ENCODE peak calls at places on chromosomes 7 and 10, in eight cellular contexts. U is Peyer's patch, O is transverse colon, N is hepatocyte, G is neuronal stem cell, S is colonic mucosa, P is heart left ventricle, D is spleen. M is an unnamed sample.

GRCh38 chr7:143003393-143004051 is 23.4 kb downstream of the OR9A2 start:
- DNase-seq in U (no peak), O (no peak), N (peak; percentile 59), G (peak; percentile 15), S (no peak), P (no peak), D (no peak), M (no peak)

GRCh38 chr7:149715476-149715875 is 57.9 kb downstream of the ZNF467 start:
- DNase-seq in U (no peak), O (no peak), N (no peak), G (no peak), S (no peak), P (no peak), D (peak; percentile 80), M (no peak)

GRCh38 chr7:134327896-134328295 is 11.2 kb upstream of the SLC35B4 start:
- DNase-seq in U (peak; percentile 57), O (peak; percentile 45), N (peak; percentile 38), G (peak; percentile 53), S (peak; percentile 53), P (no peak), D (no peak), M (peak; percentile 16)

GRCh38 chr7:28855538-28856217 is 102.5 kb downstream of the TRIL start:
- DNase-seq in U (no peak), O (no peak), N (peak; percentile 64), G (no peak), S (no peak), P (no peak), D (no peak), M (no peak)

GRCh38 chr10:24944512-24945255 is 7.7 kb downstream of the PRTFDC1 start:
- DNase-seq in U (no peak), O (peak; percentile 69), N (peak; percentile 78), G (no peak), S (peak; percentile 73), P (peak; percentile 38), D (no peak), M (no peak)

GRCh38 chr10:122325235-122325634 is 49.3 kb upstream of the PLEKHA1 start:
- DNase-seq in U (no peak), O (no peak), N (no peak), G (no peak), S (peak; percentile 10), P (no peak), D (no peak), M (no peak)

GRCh38 chr7:138632384-138632783 is 68.8 kb downstream of the SVOPL start:
- DNase-seq in U (no peak), O (no peak), N (no peak), G (no peak), S (no peak), P (no peak), D (no peak), M (no peak)

GRCh38 chr10:34889004-34889869 is 74.1 kb upstream of the PARD3 start:
- DNase-seq in U (no peak), O (no peak), N (no peak), G (no peak), S (no peak), P (no peak), D (no peak), M (no peak)

GRCh38 chr10:23994459-23995046 is 214.4 kb upstream of the KIAA1217 start:
- DNase-seq in U (no peak), O (peak; percentile 52), N (peak; percentile 83), G (peak; percentile 59), S (peak; percentile 67), P (peak; percentile 40), D (no peak), M (peak; percentile 18)

GRCh38 chr7:27161214-27161720 is 4.1 kb downstream of the HOXA9 start:
- DNase-seq in U (no peak), O (peak; percentile 66), N (peak; percentile 15), G (no peak), S (peak; percentile 76), P (peak; percentile 37), D (peak; percentile 86), M (peak; percentile 30)

GRCh38 chr7:43668035-43668434 is 61.3 kb downstream of the COA1 start:
- DNase-seq in U (no peak), O (no peak), N (no peak), G (no peak), S (no peak), P (no peak), D (no peak), M (no peak)

GRCh38 chr10:30834143-30834542 is 197.5 kb downstream of the ZNF438 start:
- DNase-seq in U (no peak), O (no peak), N (no peak), G (no peak), S (no peak), P (no peak), D (no peak), M (no peak)

DNA sequence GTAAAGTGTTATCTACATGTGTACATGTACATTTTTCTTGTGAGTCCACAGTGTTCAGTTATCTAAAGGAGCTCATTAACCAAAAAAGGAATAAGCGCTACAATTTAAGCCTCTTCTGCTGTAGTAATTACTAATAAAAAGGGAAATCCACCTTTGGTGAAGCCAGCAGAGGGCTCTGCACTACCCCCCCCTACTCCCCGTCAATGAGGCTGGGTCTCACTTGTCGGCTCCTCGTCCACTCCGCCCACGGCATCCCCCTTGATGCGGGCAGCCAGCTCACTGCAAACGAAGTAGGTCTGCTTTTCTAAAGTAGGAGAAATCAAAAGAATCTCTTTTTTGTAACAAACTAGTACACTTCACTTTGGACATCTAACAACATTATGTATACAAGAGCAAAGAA is 4.7 kb upstream of the WASHC2A start:
- DNase-seq in U (no peak), O (no peak), N (no peak), G (no peak), S (no peak), P (no peak), D (no peak), M (no peak)
- H3K27ac ChIP-seq in U (no peak overlapping the region), O (no peak overlapping the region), N (no peak overlapping the region), G (no peak overlapping the region), S (no peak overlapping the region), P (no peak overlapping the region), D (no peak overlapping the region), M (no peak overlapping the region)

GRCh38 chr10:129952771-129953489 is 11.1 kb downstream of the EBF3 start:
- DNase-seq in U (no peak), O (no peak), N (no peak), G (peak; percentile 46), S (no peak), P (no peak), D (no peak), M (no peak)
- H3K4me3 ChIP-seq in U (no peak overlapping the region), O (no peak overlapping the region), N (no peak overlapping the region), G (no peak overlapping the region), S (no peak overlapping the region), P (peak overlapping the region; percentile 80), D (no peak overlapping the region), M (no peak overlapping the region)

GRCh38 chr10:67783576-67784294 is 54.3 kb downstream of the DNAJC12 start:
- DNase-seq in U (no peak), O (no peak), N (no peak), G (no peak), S (no peak), P (no peak), D (no peak), M (no peak)

GRCh38 chr10:67780759-67781538 is 57.0 kb downstream of the DNAJC12 start:
- DNase-seq in U (no peak), O (no peak), N (no peak), G (no peak), S (no peak), P (no peak), D (no peak), M (no peak)

GRCh38 chr10:67784584-67784983 is 53.4 kb downstream of the DNAJC12 start:
- DNase-seq in U (no peak), O (no peak), N (no peak), G (no peak), S (no peak), P (no peak), D (no peak), M (no peak)

GRCh38 chr10:67785098-67785497 is 52.9 kb downstream of the DNAJC12 start:
- DNase-seq in U (no peak), O (no peak), N (no peak), G (no peak), S (no peak), P (no peak), D (no peak), M (no peak)

DNA sequence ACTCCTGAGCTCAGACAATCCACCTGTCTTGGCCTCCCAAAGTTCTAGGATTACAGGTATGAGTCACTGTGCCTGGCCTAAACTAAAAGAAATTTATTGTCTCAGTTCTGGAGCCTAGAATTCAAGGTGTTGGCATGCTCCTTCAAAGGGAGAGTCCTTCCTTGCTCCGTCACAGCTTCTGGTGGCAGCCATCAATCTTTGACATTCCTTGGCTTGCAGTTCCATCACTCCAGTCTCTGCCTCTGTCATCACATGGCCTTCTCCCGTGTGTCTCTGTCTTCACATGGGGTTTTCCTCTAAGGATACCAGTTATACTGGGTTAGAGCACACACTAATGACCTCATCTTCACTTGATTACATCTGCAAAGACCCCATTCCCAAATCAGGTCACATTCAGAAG is 55.4 kb downstream of the DNAJC12 start:
- DNase-seq in U (no peak), O (no peak), N (no peak), G (no peak), S (no peak), P (no peak), D (no peak), M (no peak)
- H3K4me1 ChIP-seq in U (peaks cover 9% of the 10 kb centered on the region), O (peaks cover 9% of the 10 kb centered on the region), N (no peaks in the 10 kb centered on the region), G (no peaks in the 10 kb centered on the region), S (no peaks in the 10 kb centered on the region), P (no peaks in the 10 kb centered on the region), D (peaks cover 9% of the 10 kb centered on the region), M (no peaks in the 10 kb centered on the region)

GRCh38 chr10:105644559-105644958 is 1003.5 kb downstream of the SORCS3 start:
- DNase-seq in U (no peak), O (no peak), N (no peak), G (no peak), S (no peak), P (no peak), D (no peak), M (no peak)

GRCh38 chr10:105647354-105647753 is 1006.3 kb downstream of the SORCS3 start:
- DNase-seq in U (no peak), O (peak; percentile 54), N (no peak), G (no peak), S (peak; percentile 65), P (no peak), D (no peak), M (no peak)

GRCh38 chr10:105644978-105645377 is 1003.9 kb downstream of the SORCS3 start:
- DNase-seq in U (no peak), O (no peak), N (no peak), G (no peak), S (peak; percentile 23), P (no peak), D (no peak), M (no peak)

GRCh38 chr10:105650311-105650710 is 1009.2 kb downstream of the SORCS3 start:
- DNase-seq in U (no peak), O (no peak), N (no peak), G (no peak), S (no peak), P (no peak), D (no peak), M (no peak)
- H3K27ac ChIP-seq in U (no peak overlapping the region), O (no peak overlapping the region), N (no peak overlapping the region), G (peak overlapping the region; percentile 28), S (no peak overlapping the region), P (no peak overlapping the region), D (no peak overlapping the region), M (no peak overlapping the region)

M was measured in uterus.